ENCODE peak calls at places on chromosomes 4 and X, in eight cellular contexts. One of them, this sample, is unnamed.
A peak's percentile ranks its signal among the peaks of the same experiment; 100 is the strongest.

GRCh38 chrX:14529288-14529989 is at the start of gene GLRA2:
- DNase-seq in ovary: peak; percentile 27
- DNase-seq in sigmoid colon: peak; percentile 39
- DNase-seq in testis: peak; percentile 33
- DNase-seq in breast epithelium: no peak
- DNase-seq in transverse colon: peak; percentile 24
- DNase-seq in HCT116: no peak
- DNase-seq in tibial nerve: no peak
- DNase-seq in this sample: no peak

GRCh38 chr4:88185916-88186315 is 27.5 kb upstream of the ABCG2 start:
- DNase-seq in HCT116: no peak
- DNase-seq in breast epithelium: no peak
- DNase-seq in transverse colon: no peak
- DNase-seq in sigmoid colon: no peak
- DNase-seq in testis: no peak
- DNase-seq in ovary: no peak
- DNase-seq in tibial nerve: no peak
- DNase-seq in this sample: no peak

GRCh38 chrX:144637731-144638130 is 609.6 kb upstream of the SPANXN1 start:
- DNase-seq in HCT116: no peak
- DNase-seq in sigmoid colon: no peak
- DNase-seq in transverse colon: no peak
- DNase-seq in breast epithelium: no peak
- DNase-seq in testis: no peak
- DNase-seq in ovary: no peak
- DNase-seq in tibial nerve: no peak
- DNase-seq in this sample: no peak

GRCh38 chr4:140243345-140243753 is 89.4 kb upstream of the MAML3 start:
- DNase-seq in transverse colon: peak; percentile 73
- DNase-seq in tibial nerve: no peak
- DNase-seq in ovary: no peak
- DNase-seq in breast epithelium: no peak
- DNase-seq in sigmoid colon: no peak
- DNase-seq in testis: no peak
- DNase-seq in HCT116: no peak
- DNase-seq in this sample: peak; percentile 71

GRCh38 chrX:151776113-151776790 is 41.7 kb downstream of the CNGA2 start:
- DNase-seq in testis: no peak
- DNase-seq in tibial nerve: no peak
- DNase-seq in sigmoid colon: no peak
- DNase-seq in ovary: no peak
- DNase-seq in breast epithelium: no peak
- DNase-seq in HCT116: no peak
- DNase-seq in transverse colon: no peak
- DNase-seq in this sample: no peak

GRCh38 chrX:153445856-153446635 is at the start of gene TREX2:
- DNase-seq in sigmoid colon: peak; percentile 55
- DNase-seq in tibial nerve: no peak
- DNase-seq in transverse colon: no peak
- DNase-seq in ovary: no peak
- DNase-seq in breast epithelium: no peak
- DNase-seq in testis: no peak
- DNase-seq in HCT116: no peak
- DNase-seq in this sample: no peak

GRCh38 chrX:3435057-3435456 is 88.6 kb upstream of the MXRA5 start:
- DNase-seq in testis: no peak
- DNase-seq in transverse colon: no peak
- DNase-seq in HCT116: no peak
- DNase-seq in tibial nerve: no peak
- DNase-seq in ovary: no peak
- DNase-seq in breast epithelium: no peak
- DNase-seq in sigmoid colon: no peak
- DNase-seq in this sample: no peak

GRCh38 chr4:81137894-81138293 is 77.1 kb downstream of the PRKG2 start:
- DNase-seq in ovary: no peak
- DNase-seq in breast epithelium: no peak
- DNase-seq in testis: no peak
- DNase-seq in transverse colon: no peak
- DNase-seq in tibial nerve: no peak
- DNase-seq in sigmoid colon: no peak
- DNase-seq in HCT116: no peak
- DNase-seq in this sample: no peak

GRCh38 chr4:79078339-79078738 is 139.1 kb upstream of the PAQR3 start:
- DNase-seq in HCT116: no peak
- DNase-seq in transverse colon: no peak
- DNase-seq in testis: peak; percentile 80
- DNase-seq in sigmoid colon: peak; percentile 67
- DNase-seq in ovary: peak; percentile 62
- DNase-seq in breast epithelium: no peak
- DNase-seq in tibial nerve: peak; percentile 17
- DNase-seq in this sample: peak; percentile 28

GRCh38 chrX:125203737-125204578 is 115.7 kb upstream of the TEX13C start:
- DNase-seq in transverse colon: no peak
- DNase-seq in sigmoid colon: no peak
- DNase-seq in testis: peak; percentile 23
- DNase-seq in tibial nerve: no peak
- DNase-seq in HCT116: no peak
- DNase-seq in ovary: no peak
- DNase-seq in breast epithelium: no peak
- DNase-seq in this sample: peak; percentile 8

GRCh38 chrX:31715675-31716074 is 643.8 kb upstream of the FTHL17 start:
- DNase-seq in transverse colon: no peak
- DNase-seq in testis: no peak
- DNase-seq in sigmoid colon: no peak
- DNase-seq in ovary: no peak
- DNase-seq in breast epithelium: no peak
- DNase-seq in tibial nerve: no peak
- DNase-seq in HCT116: no peak
- DNase-seq in this sample: no peak

GRCh38 chrX:13377537-13377936 is 57.7 kb upstream of the ATXN3L start:
- DNase-seq in tibial nerve: no peak
- DNase-seq in ovary: no peak
- DNase-seq in transverse colon: no peak
- DNase-seq in breast epithelium: no peak
- DNase-seq in HCT116: no peak
- DNase-seq in testis: no peak
- DNase-seq in sigmoid colon: no peak
- DNase-seq in this sample: no peak

GRCh38 chr4:150938417-150938816 is 76.7 kb downstream of the LRBA start:
- DNase-seq in ovary: no peak
- DNase-seq in HCT116: no peak
- DNase-seq in breast epithelium: no peak
- DNase-seq in tibial nerve: no peak
- DNase-seq in sigmoid colon: no peak
- DNase-seq in transverse colon: no peak
- DNase-seq in testis: no peak
- DNase-seq in this sample: no peak

GRCh38 chr4:75741027-75741426 is 16.6 kb downstream of the USO1 start:
- DNase-seq in sigmoid colon: no peak
- DNase-seq in tibial nerve: no peak
- DNase-seq in HCT116: no peak
- DNase-seq in breast epithelium: no peak
- DNase-seq in ovary: no peak
- DNase-seq in transverse colon: no peak
- DNase-seq in testis: no peak
- DNase-seq in this sample: no peak

GRCh38 chr4:147547314-147548056 is 66.6 kb downstream of the EDNRA start:
- DNase-seq in HCT116: no peak
- DNase-seq in breast epithelium: no peak
- DNase-seq in ovary: no peak
- DNase-seq in tibial nerve: no peak
- DNase-seq in transverse colon: no peak
- DNase-seq in testis: no peak
- DNase-seq in sigmoid colon: no peak
- DNase-seq in this sample: no peak

GRCh38 chr4:69650872-69651271 is 2.2 kb downstream of the UGT2A1 start:
- DNase-seq in transverse colon: no peak
- DNase-seq in breast epithelium: no peak
- DNase-seq in sigmoid colon: no peak
- DNase-seq in tibial nerve: no peak
- DNase-seq in HCT116: no peak
- DNase-seq in ovary: no peak
- DNase-seq in testis: no peak
- DNase-seq in this sample: no peak
- TF ChIP-seq POLR2A in transverse colon: no peak
- TF ChIP-seq POLR2A in breast epithelium: no peak
- TF ChIP-seq POLR2A in sigmoid colon: no peak
- TF ChIP-seq POLR2A in tibial nerve: no peak
- TF ChIP-seq POLR2A in HCT116: no peak
- TF ChIP-seq POLR2A in ovary: no peak
- TF ChIP-seq POLR2A in testis: no peak
- TF ChIP-seq POLR2A in this sample: no peak

GRCh38 chrX:11103751-11104150 is 7.4 kb upstream of the HCCS start:
- DNase-seq in tibial nerve: no peak
- DNase-seq in sigmoid colon: no peak
- DNase-seq in testis: no peak
- DNase-seq in HCT116: no peak
- DNase-seq in ovary: no peak
- DNase-seq in transverse colon: no peak
- DNase-seq in breast epithelium: no peak
- DNase-seq in this sample: no peak

GRCh38 chrX:11108253-11108941 is 2.7 kb upstream of the HCCS start:
- DNase-seq in testis: no peak
- DNase-seq in sigmoid colon: no peak
- DNase-seq in breast epithelium: no peak
- DNase-seq in HCT116: no peak
- DNase-seq in tibial nerve: no peak
- DNase-seq in transverse colon: no peak
- DNase-seq in ovary: no peak
- DNase-seq in this sample: no peak

GRCh38 chrX:11100281-11101035 is 10.7 kb upstream of the HCCS start:
- DNase-seq in tibial nerve: no peak
- DNase-seq in ovary: no peak
- DNase-seq in breast epithelium: no peak
- DNase-seq in HCT116: no peak
- DNase-seq in testis: peak; percentile 53
- DNase-seq in transverse colon: peak; percentile 20
- DNase-seq in sigmoid colon: peak; percentile 74
- DNase-seq in this sample: peak; percentile 25

GRCh38 chrX:11103006-11103405 is 8.1 kb upstream of the HCCS start:
- DNase-seq in breast epithelium: no peak
- DNase-seq in tibial nerve: no peak
- DNase-seq in ovary: no peak
- DNase-seq in testis: no peak
- DNase-seq in HCT116: no peak
- DNase-seq in transverse colon: no peak
- DNase-seq in sigmoid colon: no peak
- DNase-seq in this sample: no peak

GRCh38 chrX:11105080-11105479 is 6.1 kb upstream of the HCCS start:
- DNase-seq in sigmoid colon: no peak
- DNase-seq in breast epithelium: no peak
- DNase-seq in HCT116: no peak
- DNase-seq in testis: no peak
- DNase-seq in tibial nerve: no peak
- DNase-seq in transverse colon: no peak
- DNase-seq in ovary: no peak
- DNase-seq in this sample: no peak
- H3K4me3 ChIP-seq in sigmoid colon: no peak overlapping the region
- H3K4me3 ChIP-seq in breast epithelium: no peak overlapping the region
- H3K4me3 ChIP-seq in HCT116: no peak overlapping the region
- H3K4me3 ChIP-seq in testis: no peak overlapping the region
- H3K4me3 ChIP-seq in tibial nerve: no peak overlapping the region
- H3K4me3 ChIP-seq in transverse colon: no peak overlapping the region
- H3K4me3 ChIP-seq in ovary: no peak overlapping the region
- H3K4me3 ChIP-seq in this sample: no peak overlapping the region

GRCh38 chr4:3527101-3527913 is 4.9 kb downstream of the LRPAP1 start:
- DNase-seq in ovary: peak; percentile 32
- DNase-seq in tibial nerve: no peak
- DNase-seq in testis: no peak
- DNase-seq in breast epithelium: no peak
- DNase-seq in transverse colon: no peak
- DNase-seq in sigmoid colon: peak; percentile 52
- DNase-seq in HCT116: no peak
- DNase-seq in this sample: no peak
- H3K36me3 ChIP-seq in ovary: peaks cover 2% of the 10 kb centered on the region
- H3K36me3 ChIP-seq in tibial nerve: peaks cover 66% of the 10 kb centered on the region
- H3K36me3 ChIP-seq in testis: no peaks in the 10 kb centered on the region
- H3K36me3 ChIP-seq in breast epithelium: peaks cover 7% of the 10 kb centered on the region
- H3K36me3 ChIP-seq in transverse colon: peaks cover 8% of the 10 kb centered on the region
- H3K36me3 ChIP-seq in sigmoid colon: peaks cover 26% of the 10 kb centered on the region
- H3K36me3 ChIP-seq in HCT116: peaks cover 31% of the 10 kb centered on the region
- H3K36me3 ChIP-seq in this sample: peaks cover 14% of the 10 kb centered on the region

DNA sequence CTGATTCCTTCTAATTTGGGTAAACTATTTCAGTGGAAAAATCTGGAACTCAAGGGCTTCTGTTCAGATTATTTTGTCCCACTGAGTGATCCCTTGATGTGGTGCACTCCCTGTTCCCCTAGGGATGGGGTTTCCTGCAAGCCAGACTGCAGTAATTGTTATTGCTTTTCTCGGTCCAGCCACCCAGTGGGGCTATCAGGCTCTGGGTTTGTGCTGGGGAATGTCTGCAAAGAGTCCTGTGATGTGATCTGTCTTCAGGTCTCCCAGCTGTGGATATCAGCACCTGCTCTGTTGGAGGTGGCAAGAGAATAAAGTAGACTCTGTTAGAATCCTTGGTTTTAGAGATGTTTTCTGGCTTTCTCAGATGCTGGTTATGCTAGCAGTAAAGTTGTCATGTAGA is 1314.1 kb downstream of the PCDH19 start:
- DNase-seq in testis: no peak
- DNase-seq in ovary: no peak
- DNase-seq in transverse colon: no peak
- DNase-seq in HCT116: no peak
- DNase-seq in tibial nerve: no peak
- DNase-seq in sigmoid colon: no peak
- DNase-seq in breast epithelium: no peak
- DNase-seq in this sample: no peak
- TF ChIP-seq POLR2A in testis: no peak
- TF ChIP-seq POLR2A in ovary: no peak
- TF ChIP-seq POLR2A in transverse colon: no peak
- TF ChIP-seq POLR2A in HCT116: no peak
- TF ChIP-seq POLR2A in tibial nerve: no peak
- TF ChIP-seq POLR2A in sigmoid colon: no peak
- TF ChIP-seq POLR2A in breast epithelium: no peak
- TF ChIP-seq POLR2A in this sample: no peak

This sample was measured in body of pancreas.